ENCODE peak calls at places on chromosomes 13 and 19, in seven cellular contexts. P, M, O, J, G, N and B are unnamed samples.

GRCh38 chr13:46698910-46699460 is 98.0 kb downstream of the ESD start:
- DNase-seq in P (no peak), M (no peak), O (no peak), J (no peak), G (no peak), N (peak; percentile 23), B (peak; percentile 11)

GRCh38 chr13:95355491-95355890 is 54.2 kb upstream of the ABCC4 start:
- DNase-seq in P (no peak), M (peak; percentile 34), O (no peak), J (no peak), G (peak; percentile 66), N (no peak), B (no peak)

GRCh38 chr13:78680064-78680463 is 21.1 kb upstream of the OBI1 start:
- DNase-seq in P (no peak), M (no peak), O (no peak), J (no peak), G (no peak), N (no peak), B (no peak)

GRCh38 chr13:99434258-99434788 is 66.9 kb upstream of the TM9SF2 start:
- DNase-seq in P (no peak), M (no peak), O (no peak), J (no peak), G (no peak), N (no peak), B (no peak)

GRCh38 chr19:56507446-56508281 is at the start of gene ZNF471:
- DNase-seq in P (no peak), M (peak; percentile 98), O (peak; percentile 92), J (peak; percentile 95), G (peak; percentile 99), N (peak; percentile 99), B (peak; percentile 99)

GRCh38 chr19:16821081-16821480 is 8.1 kb upstream of the SIN3B start:
- DNase-seq in P (no peak), M (no peak), O (no peak), J (no peak), G (no peak), N (no peak), B (no peak)

GRCh38 chr13:79197933-79198332 is 208.1 kb downstream of the RBM26 start:
- DNase-seq in P (no peak), M (no peak), O (peak; percentile 18), J (no peak), G (no peak), N (no peak), B (no peak)

GRCh38 chr19:2567580-2567979 is 91.7 kb downstream of the GADD45B start:
- DNase-seq in P (peak; percentile 95), M (no peak), O (no peak), J (no peak), G (no peak), N (peak; percentile 57), B (no peak)

GRCh38 chr19:50969413-50969760 is at the start of gene KLK6:
- DNase-seq in P (no peak), M (no peak), O (no peak), J (no peak), G (no peak), N (no peak), B (no peak)

GRCh38 chr19:17385878-17386611 is 8.0 kb downstream of the CCDC194 start:
- DNase-seq in P (peak; percentile 64), M (no peak), O (peak; percentile 81), J (no peak), G (peak; percentile 54), N (peak; percentile 56), B (peak; percentile 71)